ENCODE peak calls at places on chromosomes 4 and X, in five cellular contexts. U is testis, Z is breast epithelium, C is cardiac muscle cell, Y is heart left ventricle. K is an unnamed sample.
A peak's percentile ranks its signal among the peaks of the same experiment; 100 is the strongest.

GRCh38 chr4:53313510-53313909 is 52.4 kb downstream of the SCFD2 start:
- DNase-seq in U (peak; percentile 21), Z (no peak), C (peak; percentile 15), Y (no peak), K (no peak)

GRCh38 chrX:132209527-132209926 is 9.7 kb downstream of the RAP2C start:
- DNase-seq in U (no peak), Z (no peak), C (no peak), Y (no peak), K (no peak)

GRCh38 chrX:14032383-14032782 is 2.7 kb upstream of the GEMIN8 start:
- DNase-seq in U (peak; percentile 55), Z (no peak), C (peak; percentile 63), Y (peak; percentile 37), K (no peak)

GRCh38 chrX:53458082-53458481 is 23.9 kb upstream of the HSD17B10 start:
- DNase-seq in U (no peak), Z (no peak), C (no peak), Y (no peak), K (no peak)

GRCh38 chrX:53481093-53481492 is 46.9 kb upstream of the HSD17B10 start:
- DNase-seq in U (no peak), Z (no peak), C (no peak), Y (no peak), K (no peak)

GRCh38 chr4:48337726-48338125 is 3.6 kb upstream of the SLAIN2 start:
- DNase-seq in U (no peak), Z (no peak), C (no peak), Y (no peak), K (no peak)

GRCh38 chr4:140693577-140693976 is 62.6 kb downstream of the TBC1D9 start:
- DNase-seq in U (no peak), Z (no peak), C (no peak), Y (no peak), K (no peak)

GRCh38 chrX:112834016-112834855 is 6.4 kb downstream of the AMOT start:
- DNase-seq in U (no peak), Z (no peak), C (peak; percentile 51), Y (no peak), K (no peak)

GRCh38 chr4:16812041-16812440 is 86.4 kb downstream of the LDB2 start:
- DNase-seq in U (no peak), Z (no peak), C (no peak), Y (no peak), K (no peak)

GRCh38 chr4:189124149-189124758 is 816.4 kb upstream of the FRG1 start:
- DNase-seq in U (peak; percentile 64), Z (no peak), C (peak; percentile 39), Y (no peak), K (no peak)

GRCh38 chr4:24103434-24104168 is 213.8 kb upstream of the PPARGC1A start:
- DNase-seq in U (no peak), Z (no peak), C (peak; percentile 28), Y (no peak), K (no peak)

GRCh38 chr4:3607690-3608514 is 75.7 kb upstream of the LRPAP1 start:
- DNase-seq in U (peak; percentile 68), Z (no peak), C (no peak), Y (no peak), K (no peak)

GRCh38 chr4:155602351-155603140 is 64.1 kb upstream of the GUCY1A1 start:
- DNase-seq in U (no peak), Z (no peak), C (peak; percentile 46), Y (no peak), K (no peak)

GRCh38 chr4:159444668-159445067 is 341.8 kb downstream of the RAPGEF2 start:
- DNase-seq in U (no peak), Z (no peak), C (no peak), Y (no peak), K (no peak)

GRCh38 chrX:72054776-72055495 is 76.8 kb downstream of the RTL5 start:
- DNase-seq in U (no peak), Z (no peak), C (no peak), Y (no peak), K (no peak)

GRCh38 chrX:32395878-32396277 is 815.5 kb downstream of the DMD start:
- DNase-seq in U (no peak), Z (no peak), C (no peak), Y (no peak), K (no peak)

GRCh38 chr4:189022441-189023035 is 883.3 kb downstream of the TRIML1 start:
- DNase-seq in U (no peak), Z (no peak), C (no peak), Y (no peak), K (no peak)

GRCh38 chrX:69153060-69153730 is 12.1 kb downstream of the PJA1 start:
- DNase-seq in U (peak; percentile 51), Z (no peak), C (peak; percentile 82), Y (no peak), K (no peak)

GRCh38 chr4:156377036-156377700 is 423.5 kb upstream of the CTSO start:
- DNase-seq in U (no peak), Z (no peak), C (no peak), Y (no peak), K (no peak)

GRCh38 chrX:70613295-70613694 is 168.7 kb downstream of the DLG3 start:
- DNase-seq in U (no peak), Z (no peak), C (peak; percentile 8), Y (no peak), K (no peak)

GRCh38 chr4:3472411-3473141 is 9.5 kb downstream of the DOK7 start:
- DNase-seq in U (no peak), Z (no peak), C (no peak), Y (no peak), K (no peak)

DNA sequence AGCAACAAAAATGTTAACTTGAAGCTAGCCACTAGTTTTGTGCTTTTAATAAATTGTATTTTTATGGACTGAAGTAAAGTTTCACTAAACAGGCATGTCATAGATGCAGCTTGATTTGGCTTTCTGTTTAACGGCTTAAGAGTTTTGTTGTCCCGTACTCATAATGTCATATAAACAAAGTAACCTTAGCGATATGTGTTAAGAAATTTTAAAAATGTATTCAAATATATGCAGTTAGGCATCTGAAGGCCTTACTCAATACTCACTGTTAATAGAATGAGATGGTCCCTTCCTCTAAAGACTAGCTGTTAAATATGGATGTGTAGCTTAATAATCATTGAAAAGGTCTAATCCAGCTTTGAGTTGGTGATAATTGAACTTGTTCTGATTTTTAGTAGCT is 1.0 kb upstream of the SCLT1 start:
- DNase-seq in U (no peak), Z (no peak), C (no peak), Y (no peak), K (no peak)
- H3K4me1 ChIP-seq in U (peaks cover 10% of the 10 kb centered on the region), Z (peaks cover 4% of the 10 kb centered on the region), C (peaks cover 8% of the 10 kb centered on the region), Y (peaks cover 19% of the 10 kb centered on the region), K (peaks cover 19% of the 10 kb centered on the region)

GRCh38 chrX:55487143-55487542 is 2.5 kb downstream of the USP51 start:
- DNase-seq in U (peak; percentile 13), Z (no peak), C (no peak), Y (no peak), K (no peak)
- H3K9me3 ChIP-seq in U (no peaks in the 10 kb centered on the region), Z (no peaks in the 10 kb centered on the region), C (no peaks in the 10 kb centered on the region), Y (no peaks in the 10 kb centered on the region), K (no peaks in the 10 kb centered on the region)

DNA sequence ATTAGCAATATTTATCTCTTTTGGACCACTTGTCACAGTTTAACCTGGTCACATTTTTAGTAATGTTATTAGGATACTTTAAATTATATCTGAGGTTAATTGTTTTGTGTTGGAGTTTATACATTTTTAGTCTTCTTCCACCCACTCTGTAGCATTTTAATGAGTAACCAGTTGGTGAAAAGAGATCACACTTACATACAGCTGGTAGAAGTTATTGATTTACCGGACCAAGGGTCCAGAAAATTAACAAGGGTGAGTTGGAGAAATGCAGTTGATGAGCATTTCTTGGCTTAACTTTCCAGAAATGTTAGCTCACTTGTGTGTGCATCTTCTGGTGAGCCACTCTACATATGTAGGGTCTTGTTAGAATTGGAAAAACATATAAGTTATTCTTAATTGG is 219.6 kb downstream of the GRXCR1 start:
- DNase-seq in U (no peak), Z (no peak), C (no peak), Y (no peak), K (no peak)
- TF ChIP-seq CTCF in U (no peak), Z (no peak), C (no peak), Y (no peak), K (no peak)

DNA sequence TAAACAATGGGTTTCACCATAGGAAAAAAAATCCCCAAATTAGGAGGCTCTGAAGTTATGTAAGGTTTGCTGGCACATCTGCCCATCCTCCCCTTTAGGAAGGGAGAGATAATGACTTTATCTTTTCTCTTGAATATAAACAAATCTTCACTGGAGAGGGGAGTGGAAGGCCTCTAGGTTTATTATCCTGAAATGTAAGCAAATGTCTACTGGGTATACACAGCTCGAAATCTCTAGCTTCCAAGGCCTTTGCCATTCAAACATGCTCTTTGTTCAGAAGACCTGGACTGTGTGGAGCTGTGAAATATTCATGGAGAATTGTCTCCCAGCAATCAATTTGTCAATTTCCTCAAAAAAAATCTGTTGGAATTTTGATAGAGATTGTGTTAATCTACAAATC is 21.7 kb upstream of the MED14 start:
- DNase-seq in U (no peak), Z (no peak), C (no peak), Y (no peak), K (no peak)
- H3K4me1 ChIP-seq in U (no peaks in the 10 kb centered on the region), Z (no peaks in the 10 kb centered on the region), C (peaks cover 5% of the 10 kb centered on the region), Y (no peaks in the 10 kb centered on the region), K (peaks cover 13% of the 10 kb centered on the region)

K was measured in gastrocnemius medialis.